ENCODE peak calls at places on chromosome 19, in five cellular contexts. E is A549, B is astrocyte of the spinal cord, N is DND-41, K is fibroblast of lung. T is an unnamed sample.

GRCh38 chr19:41859618-41860418 is at the start of gene RPS19:
- DNase-seq in N (peak; percentile 99), B (peak; percentile 99), K (peak; percentile 99), E (peak; percentile 100), T (peak; percentile 99)

GRCh38 chr19:29366757-29367156 is 153.8 kb upstream of the UQCRFS1 start:
- DNase-seq in B (no peak), E (no peak), K (no peak), N (no peak), T (no peak)

GRCh38 chr19:52066258-52066866 is 17.7 kb upstream of the ZNF432 start:
- DNase-seq in K (no peak), E (no peak), N (no peak), B (no peak), T (no peak)

GRCh38 chr19:57664269-57665127 is 4.2 kb upstream of the ZSCAN4 start:
- DNase-seq in N (no peak), E (peak; percentile 33), K (peak; percentile 52), B (peak; percentile 61), T (peak; percentile 46)

GRCh38 chr19:41706741-41707501 is 1.5 kb upstream of the CEACAM5 start:
- DNase-seq in N (peak; percentile 53), E (peak; percentile 99), K (peak; percentile 3), B (no peak), T (no peak)

GRCh38 chr19:9046694-9047093 is 36.5 kb upstream of the MUC16 start:
- DNase-seq in N (no peak), B (no peak), K (no peak), E (no peak), T (no peak)

GRCh38 chr19:37594982-37595382 is 306 bp downstream of the ZNF540 start:
- DNase-seq in K (no peak), N (no peak), B (no peak), E (peak; percentile 20), T (no peak)

GRCh38 chr19:6590458-6591319 is at the start of gene CD70:
- DNase-seq in E (peak; percentile 69), B (no peak), K (no peak), N (peak; percentile 66), T (no peak)

GRCh38 chr19:19059837-19060611 is 3.8 kb upstream of the SLC25A42 start:
- DNase-seq in B (no peak), N (no peak), E (no peak), K (no peak), T (no peak)

GRCh38 chr19:30897553-30897952 is 451.7 kb downstream of the TSHZ3 start:
- DNase-seq in E (no peak), K (no peak), N (no peak), B (no peak), T (no peak)

GRCh38 chr19:6710273-6711077 is 10.0 kb downstream of the C3 start:
- DNase-seq in E (no peak), B (no peak), K (no peak), N (no peak), T (no peak)

GRCh38 chr19:6724631-6725185 is 4.3 kb upstream of the C3 start:
- DNase-seq in K (no peak), B (no peak), N (no peak), E (no peak), T (no peak)

GRCh38 chr19:56105090-56105701 is 15.9 kb downstream of the ZNF787 start:
- DNase-seq in K (peak; percentile 85), B (peak; percentile 80), E (peak; percentile 57), N (no peak), T (peak; percentile 40)

GRCh38 chr19:1852729-1853128 is 4.4 kb upstream of the REXO1 start:
- DNase-seq in K (no peak), B (no peak), E (no peak), N (no peak), T (no peak)
- H3K4me3 ChIP-seq in K (no peak overlapping the region), B (no peak overlapping the region), E (no peak overlapping the region), N (no peak overlapping the region), T (no peak overlapping the region)

GRCh38 chr19:4213116-4213515 is 16.2 kb upstream of the EBI3 start:
- DNase-seq in K (no peak), E (no peak), N (no peak), B (no peak), T (no peak)
- TF ChIP-seq CTCF in K (no peak), E (no peak), N (no peak), B (no peak), T (no peak)

GRCh38 chr19:2251577-2252480 is 2.7 kb downstream of the AMH start:
- DNase-seq in B (no peak), N (no peak), K (no peak), E (no peak), T (no peak)

GRCh38 chr19:2249010-2249866 is at the start of gene AMH:
- DNase-seq in E (no peak), N (no peak), K (no peak), B (no peak), T (no peak)

GRCh38 chr19:2252481-2253105 is 3.5 kb downstream of the AMH start:
- DNase-seq in K (no peak), E (no peak), B (no peak), N (no peak), T (no peak)

GRCh38 chr19:2249880-2250764 is 999 bp downstream of the AMH start:
- DNase-seq in N (no peak), K (no peak), E (no peak), B (no peak), T (no peak)

DNA sequence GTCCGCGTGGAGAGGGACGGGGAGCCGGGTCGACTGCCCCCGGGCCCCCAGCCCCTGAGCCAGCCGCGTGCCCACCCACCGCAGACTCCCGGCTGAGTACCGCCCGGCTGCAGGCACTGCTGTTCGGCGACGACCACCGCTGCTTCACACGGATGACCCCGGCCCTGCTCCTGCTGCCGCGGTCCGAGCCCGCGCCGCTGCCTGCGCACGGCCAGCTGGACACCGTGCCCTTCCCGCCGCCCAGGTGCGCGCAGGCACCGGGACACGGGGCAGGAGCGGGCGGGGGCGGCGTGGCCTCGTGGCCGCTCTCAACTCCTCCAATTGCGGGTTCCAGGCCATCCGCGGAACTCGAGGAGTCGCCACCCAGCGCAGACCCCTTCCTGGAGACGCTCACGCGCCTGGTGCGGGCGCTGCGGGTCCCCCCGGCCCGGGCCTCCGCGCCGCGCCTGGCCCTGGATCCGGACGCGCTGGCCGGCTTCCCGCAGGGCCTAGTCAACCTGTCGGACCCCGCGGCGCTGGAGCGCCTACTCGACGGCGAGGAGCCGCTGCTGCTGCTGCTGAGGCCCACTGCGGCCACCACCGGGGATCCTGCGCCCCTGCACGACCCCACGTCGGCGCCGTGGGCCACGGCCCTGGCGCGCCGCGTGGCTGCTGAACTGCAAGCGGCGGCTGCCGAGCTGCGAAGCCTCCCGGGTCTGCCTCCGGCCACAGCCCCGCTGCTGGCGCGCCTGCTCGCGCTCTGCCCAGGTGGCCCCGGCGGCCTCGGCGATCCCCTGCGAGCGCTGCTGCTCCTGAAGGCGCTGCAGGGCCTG is 1.8 kb downstream of the AMH start:
- DNase-seq in K (no peak), B (no peak), N (no peak), E (no peak), T (no peak)
- H3K4me3 ChIP-seq in K (no peak overlapping the region), B (no peak overlapping the region), N (no peak overlapping the region), E (no peak overlapping the region), T (no peak overlapping the region)

DNA sequence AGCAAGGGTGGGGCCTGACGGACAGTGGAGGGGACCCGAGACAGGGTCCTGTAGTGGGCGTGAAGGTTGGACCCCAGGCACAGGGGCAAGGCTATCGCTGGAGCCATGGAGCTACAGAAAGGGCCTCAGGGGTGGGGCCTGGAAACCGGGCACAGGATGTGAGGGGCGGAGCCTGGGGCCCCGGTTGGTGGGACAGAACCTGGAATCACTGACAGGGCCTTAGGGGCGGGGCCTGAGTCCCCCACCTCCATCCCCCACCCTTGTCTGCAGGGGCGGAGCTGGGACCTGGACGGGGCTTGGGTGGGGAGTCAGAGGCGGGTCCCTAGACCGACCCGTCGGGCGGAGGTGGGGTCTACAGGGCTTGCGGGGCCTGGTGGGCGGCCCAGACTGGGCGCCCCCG is 26.0 kb downstream of the DCAF15 start:
- DNase-seq in K (peak; percentile 14), B (peak; percentile 26), E (no peak), N (no peak), T (no peak)
- TF ChIP-seq CTCF in K (no peak), B (no peak), E (no peak), N (no peak), T (no peak)

DNA sequence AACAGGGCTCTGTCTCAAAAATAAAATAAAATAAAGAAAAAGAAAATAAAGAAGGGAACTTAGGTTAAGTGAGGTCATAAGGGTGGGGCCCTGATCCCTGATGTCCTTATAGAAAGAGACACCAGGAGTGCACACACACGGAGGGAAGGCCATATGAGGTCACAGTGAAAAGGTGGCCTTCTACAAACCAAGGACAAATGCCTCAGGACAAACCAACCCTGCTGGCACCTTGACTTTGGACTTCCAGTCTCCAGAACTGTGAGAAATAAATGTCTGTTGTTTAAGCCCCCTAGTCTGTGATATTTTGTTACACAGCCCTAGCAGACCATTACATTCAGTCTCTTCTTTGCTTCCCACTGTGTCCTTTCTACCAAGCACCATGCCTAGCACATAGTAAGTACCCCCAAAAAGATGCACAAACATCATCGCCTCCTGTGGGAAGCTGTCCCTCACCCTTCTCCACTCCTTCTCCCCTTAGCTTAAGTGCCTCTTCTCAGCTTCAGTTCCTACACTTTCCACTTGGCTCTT is 8.4 kb upstream of the ZBTB32 start:
- DNase-seq in B (no peak), N (no peak), K (no peak), E (no peak), T (no peak)
- H3K4me3 ChIP-seq in B (no peak overlapping the region), N (no peak overlapping the region), K (no peak overlapping the region), E (no peak overlapping the region), T (no peak overlapping the region)

GRCh38 chr19:39211731-39212376 is 7.8 kb upstream of the SYCN start:
- DNase-seq in B (no peak), K (no peak), E (no peak), N (no peak), T (no peak)

GRCh38 chr19:39217094-39217493 is 13.0 kb upstream of the SYCN start:
- DNase-seq in E (no peak), K (no peak), N (no peak), B (no peak), T (no peak)

GRCh38 chr19:39209196-39209595 is 5.1 kb upstream of the SYCN start:
- DNase-seq in E (no peak), K (no peak), B (no peak), N (no peak), T (no peak)

GRCh38 chr19:39208175-39208795 is 4.2 kb upstream of the SYCN start:
- DNase-seq in E (no peak), B (no peak), N (no peak), K (no peak), T (no peak)

GRCh38 chr19:39212377-39212742 is 8.3 kb upstream of the SYCN start:
- DNase-seq in E (no peak), B (no peak), N (peak; percentile 54), K (peak; percentile 11), T (peak; percentile 10)
- TF ChIP-seq CTCF in E (peak; percentile 84), B (peak; percentile 42), N (peak; percentile 76), K (peak; percentile 36), T (peak; percentile 23)

DNA sequence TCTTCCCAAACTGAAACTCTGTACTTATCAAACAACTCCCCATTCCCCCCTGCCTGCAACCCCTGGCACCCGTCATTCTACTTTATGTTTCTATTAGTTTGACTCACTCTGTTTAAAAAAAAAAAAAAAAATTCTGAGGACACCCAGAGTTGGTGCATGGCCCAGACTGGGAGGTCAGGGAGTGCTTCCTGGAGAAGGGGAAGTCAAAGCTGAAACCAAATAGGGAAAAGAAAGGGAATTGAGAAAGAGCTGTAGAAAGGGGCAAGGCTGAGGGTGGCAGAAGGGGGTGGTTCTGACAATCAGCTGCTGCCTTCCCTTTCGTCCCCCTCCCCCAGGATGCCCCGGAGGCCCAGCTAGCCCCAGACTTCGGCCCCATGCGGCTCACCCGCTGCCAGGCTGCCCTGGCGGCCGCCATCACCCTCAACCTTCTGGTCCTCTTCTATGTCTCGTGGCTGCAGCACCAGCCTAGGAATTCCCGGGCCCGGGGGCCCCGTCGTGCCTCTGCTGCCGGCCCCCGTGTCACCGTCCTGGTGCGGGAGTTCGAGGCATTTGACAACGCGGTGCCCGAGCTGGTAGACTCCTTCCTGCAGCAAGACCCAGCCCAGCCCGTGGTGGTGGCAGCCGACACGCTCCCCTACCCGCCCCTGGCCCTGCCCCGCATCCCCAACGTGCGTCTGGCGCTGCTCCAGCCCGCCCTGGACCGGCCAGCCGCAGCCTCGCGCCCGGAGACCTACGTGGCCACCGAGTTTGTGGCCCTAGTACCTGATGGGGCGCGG is 9.0 kb upstream of the STRN4 start:
- DNase-seq in N (no peak), K (peak; percentile 88), E (no peak), B (peak; percentile 55), T (peak; percentile 74)
- H3K4me3 ChIP-seq in N (no peak overlapping the region), K (no peak overlapping the region), E (no peak overlapping the region), B (no peak overlapping the region), T (no peak overlapping the region)